ENCODE peak calls at places on chromosomes 5 and 9, in six cellular contexts. W is hepatocyte; O is sigmoid colon; F is K562; X is effector memory CD4-positive, alpha-beta T cell; M is ovary. H is an unnamed sample.

GRCh38 chr5:132030610-132031009 is 19.2 kb upstream of the ACSL6 start:
- DNase-seq in X (no peak), M (no peak), W (no peak), F (no peak), O (no peak), H (no peak)

GRCh38 chr9:18499987-18500386 is 26.0 kb downstream of the ADAMTSL1 start:
- DNase-seq in X (no peak), M (no peak), F (no peak), O (no peak), W (no peak), H (peak; percentile 53)

GRCh38 chr9:112554516-112554915 is 67.9 kb downstream of the KIAA1958 start:
- DNase-seq in X (no peak), F (no peak), M (no peak), W (no peak), O (no peak), H (no peak)

GRCh38 chr9:125611366-125611765 is 95.6 kb downstream of the MAPKAP1 start:
- DNase-seq in X (no peak), M (no peak), F (no peak), O (no peak), W (no peak), H (no peak)

GRCh38 chr9:138038244-138038671 is 160.7 kb downstream of the CACNA1B start:
- DNase-seq in M (peak; percentile 7), X (no peak), F (no peak), O (peak; percentile 49), W (no peak), H (peak; percentile 88)

GRCh38 chr5:72126796-72127195 is 19.5 kb downstream of the MAP1B start:
- DNase-seq in F (no peak), W (no peak), X (no peak), O (no peak), M (no peak), H (no peak)

GRCh38 chr9:81833563-81834345 is 94.5 kb upstream of the SPATA31D4 start:
- DNase-seq in O (no peak), M (no peak), X (no peak), F (no peak), W (no peak), H (no peak)

GRCh38 chr5:151745071-151745705 is 13.2 kb downstream of the ATOX1 start:
- DNase-seq in O (peak; percentile 89), W (no peak), F (no peak), M (no peak), X (peak; percentile 16), H (peak; percentile 76)

GRCh38 chr9:79353856-79354520 is 217.8 kb upstream of the TLE4 start:
- DNase-seq in W (no peak), X (no peak), F (no peak), M (no peak), O (no peak), H (peak; percentile 0)

GRCh38 chr9:30301271-30301963 is 2083.0 kb upstream of the ACO1 start:
- DNase-seq in M (no peak), W (peak; percentile 28), O (no peak), X (no peak), F (no peak), H (no peak)

GRCh38 chr5:179373961-179374505 is 28.8 kb upstream of the ADAMTS2 start:
- DNase-seq in W (no peak), X (no peak), F (no peak), M (peak; percentile 23), O (peak; percentile 53), H (no peak)

GRCh38 chr5:1729641-1730486 is 69.8 kb downstream of the MRPL36 start:
- DNase-seq in M (no peak), W (no peak), F (no peak), O (peak; percentile 48), X (no peak), H (no peak)

GRCh38 chr9:27853529-27853928 is 280.2 kb upstream of the C9orf72 start:
- DNase-seq in X (no peak), O (no peak), M (no peak), W (no peak), F (no peak), H (no peak)

GRCh38 chr9:119283118-119283794 is 86.0 kb downstream of the BRINP1 start:
- DNase-seq in M (no peak), W (peak; percentile 37), X (no peak), O (no peak), F (no peak), H (peak; percentile 13)

GRCh38 chr9:129415031-129415953 is 205.6 kb downstream of the C9orf50 start:
- DNase-seq in F (peak; percentile 41), X (no peak), M (no peak), O (no peak), W (peak; percentile 66), H (no peak)

GRCh38 chr5:5886812-5887486 is 464.5 kb downstream of the ICE1 start:
- DNase-seq in M (no peak), F (peak; percentile 70), O (no peak), W (peak; percentile 47), X (no peak), H (no peak)

GRCh38 chr5:125439243-125439642 is 692.8 kb upstream of the ZNF608 start:
- DNase-seq in O (no peak), W (no peak), M (no peak), X (no peak), F (no peak), H (peak; percentile 30)

GRCh38 chr5:21810737-21811316 is 1042.3 kb downstream of the CDH12 start:
- DNase-seq in W (peak; percentile 18), O (no peak), M (no peak), F (no peak), X (no peak), H (peak; percentile 43)

GRCh38 chr5:14487101-14487895 is 94.3 kb upstream of the OTULINL start:
- DNase-seq in M (no peak), X (no peak), W (no peak), O (no peak), F (no peak), H (no peak)

GRCh38 chr9:128636556-128637530 is 19.8 kb downstream of the DYNC2I2 start:
- DNase-seq in M (no peak), X (no peak), W (no peak), F (no peak), O (no peak), H (no peak)

GRCh38 chr5:142874537-142874936 is 104.4 kb downstream of the ARHGAP26 start:
- DNase-seq in M (peak; percentile 60), X (no peak), O (no peak), F (no peak), W (peak; percentile 48), H (peak; percentile 83)

GRCh38 chr9:79325501-79325900 is 246.3 kb upstream of the TLE4 start:
- DNase-seq in F (no peak), W (no peak), X (no peak), M (no peak), O (no peak), H (no peak)

DNA sequence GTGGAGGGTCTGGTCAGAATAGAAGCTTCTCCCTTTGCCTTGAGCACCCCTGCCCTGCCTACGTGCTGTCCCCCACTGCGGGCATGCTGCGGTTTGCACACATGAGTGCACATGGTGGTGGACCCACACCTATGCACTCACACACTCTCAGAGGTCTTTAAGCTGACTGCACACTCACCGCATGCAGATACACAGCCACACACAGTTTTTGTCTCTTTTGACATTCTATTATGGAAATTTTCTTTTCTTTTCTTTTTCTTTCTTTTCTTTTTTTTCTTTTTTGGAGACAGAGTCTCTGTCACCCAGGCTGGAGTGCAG is 585 bp upstream of the ARID3C start:
- DNase-seq in X (no peak), F (no peak), W (no peak), O (no peak), M (no peak), H (no peak)
- H3K27me3 ChIP-seq in X (peaks cover 52% of the 10 kb centered on the region), F (peaks cover 14% of the 10 kb centered on the region), W (peaks cover 64% of the 10 kb centered on the region), O (peaks cover 42% of the 10 kb centered on the region), M (peaks cover 12% of the 10 kb centered on the region), H (peaks cover 71% of the 10 kb centered on the region)

GRCh38 chr5:170896779-170897178 is 35.0 kb downstream of the RANBP17 start:
- DNase-seq in W (peak; percentile 13), M (no peak), X (no peak), F (no peak), O (no peak), H (peak; percentile 73)
- H3K27ac ChIP-seq in W (no peak overlapping the region), M (no peak overlapping the region), X (no peak overlapping the region), F (no peak overlapping the region), O (no peak overlapping the region), H (no peak overlapping the region)

DNA sequence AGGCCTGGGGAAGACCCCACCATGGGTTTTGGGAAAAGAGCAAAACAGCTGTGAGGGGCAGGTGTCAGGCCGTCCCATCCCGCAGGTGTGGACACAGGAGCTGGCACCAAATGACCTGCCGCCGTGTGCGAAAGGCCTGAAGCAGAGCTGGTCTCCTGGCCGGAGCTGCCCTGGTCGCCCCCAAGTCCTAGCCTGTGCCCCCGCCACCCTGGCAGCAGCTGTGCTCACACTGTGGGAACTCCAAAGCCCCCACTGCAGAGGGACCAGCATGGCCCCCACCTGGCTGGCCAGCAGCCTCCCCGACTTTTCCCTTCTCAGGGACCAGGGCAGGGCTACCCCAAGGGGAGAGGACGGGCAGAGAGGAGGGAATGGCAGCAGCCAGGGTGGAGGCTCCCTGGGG is 88.4 kb downstream of the KCNT1 start:
- DNase-seq in O (no peak), M (no peak), X (no peak), W (no peak), F (no peak), H (no peak)
- H3K27me3 ChIP-seq in O (no peaks in the 10 kb centered on the region), M (no peaks in the 10 kb centered on the region), X (no peaks in the 10 kb centered on the region), W (no peaks in the 10 kb centered on the region), F (peaks cover 45% of the 10 kb centered on the region), H (no peaks in the 10 kb centered on the region)

GRCh38 chr5:73446631-73447233 is 1.8 kb downstream of the FOXD1 start:
- DNase-seq in X (no peak), M (no peak), F (no peak), O (no peak), W (no peak), H (no peak)

GRCh38 chr5:73443725-73444498 is 4.7 kb downstream of the FOXD1 start:
- DNase-seq in F (no peak), O (no peak), W (no peak), M (no peak), X (no peak), H (no peak)

GRCh38 chr5:73445708-73446630 is 2.6 kb downstream of the FOXD1 start:
- DNase-seq in O (no peak), F (no peak), X (no peak), M (no peak), W (no peak), H (no peak)

GRCh38 chr5:73442960-73443627 is 5.5 kb downstream of the FOXD1 start:
- DNase-seq in M (no peak), X (no peak), O (no peak), F (no peak), W (no peak), H (no peak)

DNA sequence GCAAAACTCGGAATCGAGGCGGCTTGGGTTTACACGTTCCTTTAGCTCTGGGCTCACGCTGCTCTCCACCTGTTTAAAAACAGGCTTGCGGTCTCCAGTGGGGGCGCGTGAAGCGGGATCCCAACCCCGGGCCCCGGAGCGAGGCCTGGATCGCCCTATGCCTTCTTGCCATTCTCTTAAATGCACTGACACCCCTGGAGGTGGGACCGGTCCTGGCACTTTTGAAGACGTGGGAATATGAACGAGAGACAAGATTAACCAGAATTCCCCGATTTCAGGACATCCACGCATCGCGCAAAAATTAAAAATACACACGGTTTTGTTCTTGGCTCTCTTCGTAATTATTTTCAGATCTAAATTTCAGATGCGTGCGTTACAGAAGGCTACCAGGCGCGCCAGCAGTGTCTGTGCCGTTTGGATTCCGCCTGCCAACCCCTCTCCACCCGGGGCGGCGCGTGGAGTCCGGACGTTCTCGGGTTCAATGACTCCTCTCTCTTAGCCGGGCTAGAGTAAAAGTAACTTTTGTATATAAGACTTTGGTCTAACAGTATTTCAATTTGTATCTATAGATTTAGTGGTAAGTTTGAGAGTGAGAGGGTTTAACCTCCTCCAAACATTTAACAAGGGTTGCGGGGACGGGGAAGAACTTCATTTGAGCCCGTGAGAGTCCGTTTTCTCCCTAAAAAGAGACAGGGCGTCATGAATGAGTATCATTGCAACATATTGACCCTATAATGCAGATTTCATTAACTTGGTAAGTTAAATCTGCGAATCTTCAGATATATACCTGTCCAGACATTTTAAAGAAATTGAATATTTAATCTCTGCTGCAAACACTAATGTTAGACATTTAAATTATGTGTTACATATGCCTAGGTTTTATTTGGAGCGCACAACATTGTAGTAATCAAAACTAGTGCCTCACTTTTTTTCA is 3.8 kb downstream of the FOXD1 start:
- DNase-seq in O (no peak), X (no peak), F (no peak), M (no peak), W (no peak), H (no peak)
- H3K27ac ChIP-seq in O (no peak overlapping the region), X (no peak overlapping the region), F (no peak overlapping the region), M (no peak overlapping the region), W (no peak overlapping the region), H (no peak overlapping the region)

H was measured in cardiac muscle cell.